ENCODE peak calls at places on chromosome 14, in four cellular contexts. E is HepG2, G is GM12878, K is K562. J is an unnamed sample.

GRCh38 chr14:51094282-51094821 is 553 bp downstream of the TRIM9 start:
- DNase-seq in E (no peak), G (no peak), K (no peak), J (peak)

GRCh38 chr14:96584199-96584906 is 82.2 kb downstream of the PAPOLA start:
- DNase-seq in E (peak), G (no peak), K (peak), J (peak)

GRCh38 chr14:50999726-51000125 is 55.4 kb upstream of the PYGL start:
- DNase-seq in E (peak), G (no peak), K (no peak), J (no peak)

GRCh38 chr14:41606249-41607118 is at the start of gene LRFN5:
- DNase-seq in E (no peak), G (no peak), K (peak), J (no peak)

GRCh38 chr14:53947452-53948180 is 9.0 kb downstream of the BMP4 start:
- DNase-seq in E (peak), G (no peak), K (no peak), J (no peak)

GRCh38 chr14:92217956-92218355 is 96.2 kb downstream of the CPSF2 start:
- DNase-seq in E (no peak), G (no peak), K (no peak), J (no peak)

GRCh38 chr14:34536951-34537676 is 2.4 kb downstream of the EAPP start:
- DNase-seq in E (no peak), G (no peak), K (no peak), J (no peak)

GRCh38 chr14:69237142-69237541 is 22.8 kb upstream of the GALNT16 start:
- DNase-seq in E (no peak), G (no peak), K (no peak), J (no peak)

GRCh38 chr14:91170504-91171121 is 56.7 kb downstream of the DGLUCY start:
- DNase-seq in E (no peak), G (no peak), K (no peak), J (no peak)

GRCh38 chr14:72793154-72793725 is 100.7 kb downstream of the DPF3 start:
- DNase-seq in E (no peak), G (no peak), K (no peak), J (no peak)

GRCh38 chr14:36747411-36748184 is 85.9 kb downstream of the PAX9 start:
- DNase-seq in E (peak), G (no peak), K (peak), J (peak)

GRCh38 chr14:104678901-104679705 is 10.3 kb upstream of the INF2 start:
- DNase-seq in E (no peak), G (no peak), K (no peak), J (no peak)

GRCh38 chr14:55180434-55180833 is 11.0 kb downstream of the DLGAP5 start:
- DNase-seq in E (no peak), G (peak), K (no peak), J (no peak)

GRCh38 chr14:55180006-55180405 is 11.4 kb downstream of the DLGAP5 start:
- DNase-seq in E (no peak), G (no peak), K (no peak), J (no peak)
- H3K4me3 ChIP-seq in E (no peak), G (no peak), K (no peak), J (no peak)

GRCh38 chr14:64201296-64201695 is 92.9 kb downstream of the ESR2 start:
- DNase-seq in E (no peak), G (no peak), K (no peak), J (no peak)

GRCh38 chr14:64201931-64202330 is 92.2 kb downstream of the ESR2 start:
- DNase-seq in E (no peak), G (no peak), K (no peak), J (no peak)

GRCh38 chr14:64198021-64198420 is 96.2 kb downstream of the ESR2 start:
- DNase-seq in E (no peak), G (no peak), K (no peak), J (no peak)

GRCh38 chr14:64198486-64198885 is 95.7 kb downstream of the ESR2 start:
- DNase-seq in E (no peak), G (no peak), K (no peak), J (no peak)

DNA sequence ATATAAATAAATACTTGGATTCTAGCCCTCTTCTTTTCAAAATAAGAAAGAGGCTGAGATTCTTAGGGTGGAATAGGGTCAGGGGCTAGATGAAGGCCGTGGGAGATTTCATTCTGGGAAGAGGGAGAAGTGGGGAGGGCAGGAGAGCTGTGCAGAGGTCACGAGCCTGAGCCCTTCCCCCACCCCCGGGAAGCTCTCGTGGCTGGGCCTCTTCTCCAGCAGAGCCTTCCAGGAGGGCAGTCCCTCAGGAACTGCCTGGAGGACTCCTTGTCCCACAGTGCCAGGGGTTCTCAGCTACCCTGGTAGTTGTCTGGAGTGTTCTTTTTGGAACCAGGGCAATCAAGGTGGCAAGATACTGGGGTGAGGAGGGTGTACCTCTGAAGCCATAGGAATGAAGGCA is 94.0 kb downstream of the ESR2 start:
- DNase-seq in E (no peak), G (no peak), K (no peak), J (no peak)
- TF ChIP-seq CHD4 in E (no peak), G (no peak), K (no peak), J (no peak)

DNA sequence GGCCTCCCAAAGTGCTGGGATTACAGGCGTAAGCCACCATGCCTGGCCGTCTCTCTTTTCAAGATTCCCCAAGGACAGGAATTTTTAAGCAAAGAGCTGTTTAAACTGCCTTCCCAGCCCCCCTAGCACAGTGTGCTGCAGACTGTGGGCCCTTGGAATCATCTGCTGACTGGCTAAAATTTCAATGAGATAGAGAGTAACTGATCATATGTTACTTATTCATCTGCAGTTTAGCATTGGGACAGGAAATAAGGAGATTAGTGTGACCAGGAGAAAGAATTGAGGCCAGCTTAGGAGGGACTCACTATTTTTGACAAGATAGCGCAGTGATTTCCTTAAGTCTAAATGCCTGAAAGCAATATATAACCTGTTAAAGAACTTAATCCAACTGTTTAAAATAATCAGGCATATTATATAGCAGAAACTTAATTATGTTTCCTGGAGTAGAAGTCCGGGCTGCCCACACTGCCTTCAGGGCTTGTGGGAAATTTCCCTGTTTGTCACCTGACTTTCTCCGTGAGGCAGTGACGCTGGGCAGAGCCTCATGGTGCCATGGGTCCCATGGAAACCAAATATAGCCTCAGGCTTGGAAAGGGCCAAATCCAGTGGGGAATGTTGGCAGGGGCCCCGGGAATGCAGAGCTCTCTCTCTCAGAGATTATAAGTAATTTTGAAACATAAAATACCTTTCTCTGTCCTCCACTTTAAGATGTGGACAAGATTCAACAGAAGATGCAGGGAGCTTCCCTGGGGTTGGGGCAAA is 22.8 kb upstream of the CEBPE start:
- DNase-seq in E (no peak), G (no peak), K (no peak), J (peak)
- TF ChIP-seq MAX in E (no peak), G (no peak), K (no peak), J (no peak)

GRCh38 chr14:58082011-58082410 is 70.0 kb downstream of the ARMH4 start:
- DNase-seq in E (no peak), G (no peak), K (no peak), J (no peak)

GRCh38 chr14:58082491-58083098 is 69.4 kb downstream of the ARMH4 start:
- DNase-seq in E (no peak), G (no peak), K (no peak), J (peak)

GRCh38 chr14:58085877-58086276 is 66.1 kb downstream of the ARMH4 start:
- DNase-seq in E (no peak), G (no peak), K (no peak), J (no peak)
- H3K4me3 ChIP-seq in E (no peak), G (no peak), K (no peak), J (no peak)

GRCh38 chr14:22822619-22823551 is 6.8 kb upstream of the MRPL52 start:
- DNase-seq in E (peak), G (no peak), K (peak), J (peak)
- TF ChIP-seq CHD4 in E (no peak), G (no peak), K (no peak), J (no peak)

GRCh38 chr14:30272848-30273563 is 286.0 kb upstream of the G2E3 start:
- DNase-seq in E (no peak), G (no peak), K (no peak), J (no peak)
- TF ChIP-seq MAX in E (no peak), G (no peak), K (no peak), J (no peak)

DNA sequence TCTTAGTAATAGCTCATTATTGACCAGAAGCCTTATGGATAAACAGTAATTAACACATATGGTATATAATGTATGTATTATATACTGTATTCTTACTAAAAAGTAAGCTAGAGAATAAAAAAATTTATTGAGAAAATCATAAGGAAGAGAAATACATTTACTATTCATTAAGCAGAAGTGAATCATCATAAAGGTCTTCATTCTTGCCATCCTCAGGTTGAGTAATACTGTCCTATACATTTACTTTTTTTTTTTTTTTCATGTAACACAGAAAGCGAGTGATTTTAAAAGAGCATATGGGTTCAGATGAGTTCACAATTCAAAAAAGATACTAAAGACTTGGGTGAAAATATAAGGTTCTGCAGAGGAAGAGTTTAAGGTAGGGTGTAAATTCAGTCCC is 152.5 kb downstream of the TGFB3 start:
- DNase-seq in E (no peak), G (no peak), K (no peak), J (no peak)
- H3K4me3 ChIP-seq in E (no peak), G (no peak), K (no peak), J (no peak)

DNA sequence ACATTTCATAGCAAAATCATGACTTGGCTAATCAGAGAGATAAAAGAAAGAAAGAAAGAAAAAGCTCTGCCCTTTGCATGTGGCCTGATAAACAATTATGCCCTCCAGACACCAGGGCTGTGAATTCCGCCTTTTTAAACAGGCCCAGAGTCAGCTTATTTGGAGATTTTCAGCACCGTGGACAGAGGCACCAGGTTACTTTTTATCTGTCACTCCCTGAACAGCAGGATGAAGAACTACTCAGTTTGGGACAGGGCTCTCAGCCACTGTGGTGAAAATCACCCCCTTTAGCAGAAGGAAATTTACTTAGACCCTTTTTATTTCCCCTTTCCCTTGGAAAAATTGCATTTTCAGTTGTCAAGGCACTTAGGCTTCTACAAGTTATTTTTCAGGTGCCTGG is 359.9 kb downstream of the NRXN3 start:
- DNase-seq in E (no peak), G (no peak), K (peak), J (peak)
- TF ChIP-seq CHD4 in E (no peak), G (no peak), K (no peak), J (no peak)

GRCh38 chr14:94345344-94346072 is 22.4 kb upstream of the SERPINA6 start:
- DNase-seq in E (peak), G (no peak), K (no peak), J (peak)
- TF ChIP-seq MAX in E (no peak), G (no peak), K (no peak), J (peak)

J was measured in A549.